ENCODE peak calls at places on chromosomes 11 and 22, in five cellular contexts. R, I, P, H and N are unnamed samples.

GRCh38 chr22:21443735-21444421 is 23.3 kb upstream of the TMEM191C start:
- DNase-seq in P (peak), I (peak), R (no peak), H (peak), N (no peak)

GRCh38 chr22:48951836-48952235 is 875.8 kb downstream of the BRD1 start:
- DNase-seq in H (peak), R (no peak), I (no peak), P (no peak), N (no peak)

GRCh38 chr22:25780673-25781072 is 38.7 kb downstream of the MYO18B start:
- DNase-seq in P (no peak), H (no peak), I (no peak), R (no peak), N (no peak)

GRCh38 chr22:22040472-22040871 is 57.9 kb upstream of the TOP3B start:
- DNase-seq in P (no peak), R (no peak), H (no peak), I (no peak), N (no peak)

GRCh38 chr11:73921180-73921579 is 29.6 kb upstream of the DNAJB13 start:
- DNase-seq in P (no peak), I (no peak), H (no peak), R (no peak), N (no peak)

GRCh38 chr22:22812031-22812905 is 75.3 kb upstream of the IGLL5 start:
- DNase-seq in R (no peak), I (no peak), P (no peak), H (no peak), N (no peak)

GRCh38 chr11:128905345-128906184 is 14.4 kb downstream of the KCNJ5 start:
- DNase-seq in I (peak), P (no peak), H (peak), R (no peak), N (no peak)

GRCh38 chr22:40826984-40827741 is 8.0 kb upstream of the SLC25A17 start:
- DNase-seq in H (no peak), R (no peak), P (no peak), I (no peak), N (no peak)

GRCh38 chr11:86062719-86063118 is 6.2 kb downstream of the PICALM start:
- DNase-seq in I (no peak), P (no peak), R (no peak), H (no peak), N (no peak)

GRCh38 chr22:40651563-40652501 is 15.3 kb upstream of the MRTFA start:
- DNase-seq in I (peak), P (peak), R (peak), H (peak), N (peak)

GRCh38 chr22:22687638-22688500 is 43.5 kb downstream of the GGTLC2 start:
- DNase-seq in H (peak), I (no peak), P (peak), R (no peak), N (no peak)

GRCh38 chr11:41281131-41281742 is 178.2 kb downstream of the LRRC4C start:
- DNase-seq in P (no peak), R (no peak), H (no peak), I (no peak), N (no peak)

GRCh38 chr11:12538889-12539421 is 135.3 kb upstream of the TEAD1 start:
- DNase-seq in R (no peak), I (no peak), H (no peak), P (no peak), N (no peak)

GRCh38 chr22:44586337-44586990 is 88.4 kb upstream of the RTL6 start:
- DNase-seq in H (no peak), R (no peak), P (no peak), I (no peak), N (no peak)

GRCh38 chr22:40965936-40966557 is 14.9 kb downstream of the RBX1 start:
- DNase-seq in I (no peak), R (no peak), H (no peak), P (no peak), N (no peak)

GRCh38 chr22:44181912-44182590 is 1.3 kb downstream of the PARVG start:
- DNase-seq in P (no peak), I (no peak), R (no peak), H (no peak), N (no peak)

GRCh38 chr11:104858882-104859735 is 39.2 kb downstream of the CASP12 start:
- DNase-seq in H (no peak), I (no peak), R (no peak), P (no peak), N (no peak)

GRCh38 chr22:44880588-44881245 is 128.3 kb downstream of the ARHGAP8 start:
- DNase-seq in H (no peak), R (no peak), I (no peak), P (no peak), N (no peak)

GRCh38 chr11:132311703-132312102 is 941.3 kb downstream of the NTM start:
- DNase-seq in P (no peak), R (no peak), H (no peak), I (no peak), N (no peak)

GRCh38 chr11:47843354-47844060 is 4.6 kb downstream of the NUP160 start:
- DNase-seq in P (no peak), I (no peak), R (no peak), H (no peak), N (no peak)

GRCh38 chr11:70788247-70789022 is 390.1 kb downstream of the CTTN start:
- DNase-seq in R (no peak), I (no peak), H (no peak), P (no peak), N (peak)

GRCh38 chr11:120124355-120124754 is 13.6 kb downstream of the TRIM29 start:
- DNase-seq in H (no peak), R (no peak), I (no peak), P (no peak), N (no peak)

GRCh38 chr11:116100016-116100415 is 595.8 kb upstream of the CADM1 start:
- DNase-seq in P (no peak), I (no peak), H (no peak), R (no peak), N (no peak)

GRCh38 chr11:119585038-119585666 is 143.8 kb downstream of the NECTIN1 start:
- DNase-seq in I (peak), P (no peak), R (no peak), H (peak), N (no peak)

GRCh38 chr11:130068986-130069683 is 559 bp upstream of the APLP2 start:
- DNase-seq in P (peak), I (peak), R (no peak), H (peak), N (no peak)

GRCh38 chr22:42768385-42769035 is 47.8 kb upstream of the A4GALT start:
- DNase-seq in I (peak), P (no peak), H (no peak), R (no peak), N (no peak)

GRCh38 chr11:2977113-2977512 is 15.0 kb downstream of the NAP1L4 start:
- DNase-seq in R (no peak), P (no peak), H (no peak), I (no peak), N (no peak)

GRCh38 chr11:115129771-115130306 is 374.4 kb downstream of the CADM1 start:
- DNase-seq in R (no peak), P (no peak), H (no peak), I (no peak), N (no peak)

GRCh38 chr22:49208768-49209252 is 618.9 kb downstream of the BRD1 start:
- DNase-seq in H (peak), R (no peak), I (peak), P (no peak), N (no peak)

GRCh38 chr11:73962097-73962705 is 11.4 kb downstream of the DNAJB13 start:
- DNase-seq in P (no peak), I (no peak), R (no peak), H (no peak), N (no peak)

GRCh38 chr11:680476-680875 is 14.5 kb downstream of the DEAF1 start:
- DNase-seq in H (no peak), I (no peak), P (no peak), R (no peak), N (no peak)
- H3K27ac ChIP-seq in H (no peak), I (no peak), P (peak), R (no peak), N (no peak)

GRCh38 chr11:118079507-118079906 is 2.6 kb downstream of the TMPRSS4 start:
- DNase-seq in P (no peak), H (no peak), R (no peak), I (no peak), N (no peak)
- H3K27ac ChIP-seq in P (no peak), H (no peak), R (no peak), I (no peak), N (no peak)

GRCh38 chr11:8013833-8014232 is 26.7 kb downstream of the EIF3F start:
- DNase-seq in I (no peak), H (no peak), R (no peak), P (no peak), N (no peak)

GRCh38 chr11:8017071-8017470 is 29.9 kb downstream of the EIF3F start:
- DNase-seq in R (no peak), H (peak), I (no peak), P (peak), N (no peak)

GRCh38 chr11:8017894-8018741 is 31.0 kb downstream of the EIF3F start:
- DNase-seq in H (peak), P (no peak), R (no peak), I (no peak), N (no peak)

GRCh38 chr11:8016396-8016949 is 29.3 kb downstream of the EIF3F start:
- DNase-seq in P (no peak), I (no peak), R (no peak), H (peak), N (no peak)

DNA sequence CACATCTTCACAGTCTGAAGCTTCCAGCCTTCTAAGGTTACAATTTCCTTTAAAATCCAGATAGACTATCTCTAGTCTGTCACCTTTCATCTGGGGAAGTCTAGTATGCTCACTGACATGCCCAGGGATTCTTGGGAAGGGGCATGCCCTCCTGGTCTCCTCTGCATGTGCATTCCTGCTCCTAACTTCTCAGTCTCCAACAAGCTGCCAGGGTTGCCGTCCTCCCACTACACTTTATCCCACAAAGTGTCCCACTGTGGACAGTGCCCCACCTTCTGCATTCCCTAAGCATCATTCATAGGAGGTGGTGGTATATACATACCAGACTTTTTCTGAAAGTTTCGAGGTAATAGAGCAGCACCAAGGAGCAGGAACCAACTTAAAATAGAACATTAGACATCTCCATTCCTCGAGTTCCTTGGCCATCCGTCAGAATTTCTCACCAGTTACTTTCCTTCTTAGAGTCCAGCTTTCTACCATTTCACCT is 28.7 kb downstream of the EIF3F start:
- DNase-seq in H (peak), R (no peak), P (no peak), I (no peak), N (no peak)
- H3K27ac ChIP-seq in H (no peak), R (no peak), P (no peak), I (no peak), N (no peak)

DNA sequence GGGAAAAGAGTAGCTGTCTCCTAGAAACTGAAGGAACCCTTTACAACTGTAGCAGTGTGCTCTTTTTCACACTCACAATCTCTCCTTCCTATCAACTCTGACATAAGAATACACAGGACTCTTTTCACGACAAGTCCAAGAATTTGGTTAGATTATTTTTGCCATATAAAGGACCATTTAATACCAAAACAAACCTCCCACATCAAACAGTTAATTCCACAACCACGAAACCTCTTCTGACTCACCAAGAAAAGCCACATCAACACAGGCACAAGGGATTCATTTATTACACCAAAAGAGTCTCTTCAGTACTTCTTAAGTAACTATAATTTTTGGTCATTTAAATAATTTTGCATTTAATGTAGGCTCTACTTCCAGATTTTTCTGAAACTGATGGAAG is 222.6 kb upstream of the PITPNB start:
- DNase-seq in H (no peak), P (no peak), I (no peak), R (no peak), N (no peak)
- H3K27ac ChIP-seq in H (no peak), P (no peak), I (no peak), R (no peak), N (peak)